ENCODE peak calls at places on chromosomes 11 and 22, in seven cellular contexts. V, E, I, K, N, R and Y are unnamed samples.

GRCh38 chr22:22026157-22026831 is 43.7 kb upstream of the TOP3B start:
- DNase-seq in V (peak), E (no peak), I (no peak), K (no peak), N (no peak), R (no peak), Y (no peak)

GRCh38 chr11:121800704-121801516 is 315.1 kb downstream of the BLID start:
- DNase-seq in V (no peak), E (no peak), I (no peak), K (no peak), N (no peak), R (no peak), Y (peak)

GRCh38 chr22:25848954-25849353 is 107.0 kb downstream of the MYO18B start:
- DNase-seq in V (no peak), E (no peak), I (no peak), K (no peak), N (peak), R (no peak), Y (no peak)

GRCh38 chr22:33620085-33620484 is 300.2 kb downstream of the LARGE1 start:
- DNase-seq in V (no peak), E (no peak), I (no peak), K (no peak), N (no peak), R (no peak), Y (no peak)

GRCh38 chr11:36354221-36355003 is 58.3 kb downstream of the PRR5L start:
- DNase-seq in V (peak), E (no peak), I (peak), K (no peak), N (no peak), R (no peak), Y (no peak)

GRCh38 chr11:133619397-133619796 is 87.1 kb upstream of the OPCML start:
- DNase-seq in V (no peak), E (no peak), I (no peak), K (no peak), N (no peak), R (no peak), Y (no peak)

GRCh38 chr22:24133187-24133965 is 47.9 kb upstream of the SUSD2 start:
- DNase-seq in V (no peak), E (no peak), I (no peak), K (no peak), N (no peak), R (no peak), Y (no peak)

GRCh38 chr22:47090591-47091240 is 328.3 kb downstream of the TBC1D22A start:
- DNase-seq in V (no peak), E (no peak), I (no peak), K (no peak), N (no peak), R (no peak), Y (no peak)

GRCh38 chr11:288328-289144 is at the start of gene PGGHG:
- DNase-seq in V (no peak), E (peak), I (no peak), K (peak), N (peak), R (no peak), Y (no peak)

GRCh38 chr11:2204361-2205213 is 33.0 kb upstream of the TH start:
- DNase-seq in V (no peak), E (no peak), I (no peak), K (peak), N (peak), R (no peak), Y (no peak)

GRCh38 chr11:96113100-96113710 is 189.3 kb upstream of the MTMR2 start:
- DNase-seq in V (no peak), E (no peak), I (no peak), K (no peak), N (no peak), R (no peak), Y (no peak)

GRCh38 chr22:20563464-20563906 is 56.1 kb downstream of the MED15 start:
- DNase-seq in V (no peak), E (no peak), I (no peak), K (no peak), N (no peak), R (no peak), Y (no peak)

GRCh38 chr22:20562607-20563463 is 55.4 kb downstream of the MED15 start:
- DNase-seq in V (no peak), E (no peak), I (no peak), K (no peak), N (peak), R (no peak), Y (no peak)

GRCh38 chr22:20565761-20566160 is 58.4 kb downstream of the MED15 start:
- DNase-seq in V (no peak), E (no peak), I (no peak), K (no peak), N (peak), R (no peak), Y (no peak)

GRCh38 chr22:20565079-20565734 is 57.8 kb downstream of the MED15 start:
- DNase-seq in V (no peak), E (no peak), I (no peak), K (no peak), N (peak), R (no peak), Y (no peak)

DNA sequence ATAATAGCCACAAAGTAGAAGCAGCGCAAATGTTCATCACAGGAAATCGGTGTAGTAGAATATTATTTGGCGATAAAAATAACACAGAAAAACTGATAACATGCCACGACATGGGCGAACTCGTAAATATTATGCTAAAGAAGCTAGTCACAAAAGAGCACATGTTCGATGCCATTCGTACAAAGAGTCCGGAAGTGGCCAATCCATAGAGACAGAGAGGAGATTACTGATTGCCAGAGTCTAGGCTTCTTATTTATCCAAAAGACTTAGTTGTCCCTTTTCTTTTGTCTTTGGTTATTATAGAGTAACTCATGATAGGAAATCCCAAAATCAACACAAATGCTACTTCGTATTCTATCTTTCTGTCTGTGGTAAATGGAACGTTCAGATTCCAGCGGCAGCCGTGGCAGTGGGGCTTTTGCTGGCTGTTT is 56.5 kb downstream of the MED15 start:
- DNase-seq in V (no peak), E (no peak), I (no peak), K (no peak), N (no peak), R (no peak), Y (no peak)
- TF ChIP-seq CTCF in V (no peak), E (no peak), I (no peak), K (no peak), N (no peak), R (no peak), Y (no peak)

GRCh38 chr11:22577854-22578253 is 47.8 kb downstream of the FANCF start:
- DNase-seq in V (no peak), E (no peak), I (no peak), K (no peak), N (no peak), R (no peak), Y (no peak)
- TF ChIP-seq CTCF in V (no peak), E (no peak), I (no peak), K (no peak), N (no peak), R (no peak), Y (no peak)

GRCh38 chr11:75268626-75269366 is 28.2 kb downstream of the TPBGL start:
- DNase-seq in V (no peak), E (no peak), I (no peak), K (peak), N (peak), R (no peak), Y (no peak)
- TF ChIP-seq CTCF in V (no peak), E (no peak), I (no peak), K (no peak), N (no peak), R (no peak), Y (no peak)

DNA sequence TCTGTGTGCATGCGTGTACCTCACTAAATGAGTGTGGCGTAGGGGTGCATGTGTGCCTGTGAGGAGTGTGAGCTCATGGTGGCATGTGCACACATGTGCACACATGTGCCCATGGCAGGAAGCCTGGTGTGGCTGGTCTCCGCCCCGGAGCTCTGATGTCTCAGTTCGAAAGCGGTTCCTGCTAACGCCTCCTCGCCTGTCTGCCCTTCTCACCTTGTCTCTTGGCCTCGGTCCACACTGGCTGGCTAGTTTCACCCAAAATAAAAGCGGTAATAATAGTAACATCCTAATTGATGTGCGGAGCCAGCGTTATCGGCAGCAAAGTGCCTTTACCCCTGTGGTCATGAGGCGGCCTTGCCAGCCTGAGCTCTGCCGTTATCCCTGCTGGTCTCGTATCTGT is 1190.4 kb downstream of the BRD1 start:
- DNase-seq in V (no peak), E (no peak), I (no peak), K (no peak), N (no peak), R (no peak), Y (no peak)
- TF ChIP-seq CTCF in V (no peak), E (no peak), I (no peak), K (no peak), N (no peak), R (no peak), Y (no peak)